ENCODE peak calls at places on chromosomes 16 and 17, in eight cellular contexts. V, G, J, N, T, S, Z and D are unnamed samples.

GRCh38 chr17:35170968-35171771 is 23.0 kb downstream of the SLC35G3 start:
- DNase-seq in S (no peak), Z (peak), T (no peak), V (peak), G (peak), J (no peak), N (peak), D (no peak)

GRCh38 chr16:27769561-27770222 is 219.7 kb downstream of the KATNIP start:
- DNase-seq in S (peak), J (peak), N (no peak), V (no peak), T (no peak), Z (no peak), G (no peak), D (no peak)

GRCh38 chr17:77129568-77130301 is 11.0 kb upstream of the SEC14L1 start:
- DNase-seq in T (no peak), Z (peak), G (no peak), V (no peak), J (no peak), N (no peak), S (no peak), D (no peak)

GRCh38 chr16:873889-874288 is 73.4 kb upstream of the GNG13 start:
- DNase-seq in S (no peak), J (no peak), G (no peak), V (no peak), N (no peak), T (no peak), Z (no peak), D (no peak)

GRCh38 chr16:71628810-71629209 is 2.8 kb downstream of the MARVELD3 start:
- DNase-seq in V (no peak), N (no peak), T (no peak), G (no peak), Z (peak), J (no peak), S (peak), D (no peak)

GRCh38 chr17:35801583-35802224 is 6.3 kb upstream of the MMP28 start:
- DNase-seq in J (no peak), G (peak), Z (peak), N (no peak), V (no peak), S (peak), T (peak), D (no peak)

GRCh38 chr17:40072481-40073346 is 9.9 kb downstream of the THRA start:
- DNase-seq in Z (no peak), N (no peak), V (no peak), S (no peak), G (peak), J (no peak), T (peak), D (no peak)

GRCh38 chr17:68346448-68346847 is 55.2 kb downstream of the ARSG start:
- DNase-seq in S (no peak), J (no peak), N (peak), V (no peak), T (peak), Z (no peak), G (no peak), D (no peak)

GRCh38 chr16:50597563-50598255 is 49.5 kb downstream of the NKD1 start:
- DNase-seq in G (no peak), V (no peak), N (no peak), Z (no peak), J (no peak), T (no peak), S (no peak), D (no peak)

GRCh38 chr16:52050418-52050817 is 496.5 kb downstream of the TOX3 start:
- DNase-seq in V (no peak), N (no peak), Z (peak), G (no peak), S (peak), T (no peak), J (no peak), D (no peak)

GRCh38 chr16:51629602-51630001 is 478.5 kb upstream of the SALL1 start:
- DNase-seq in T (no peak), N (no peak), V (no peak), J (no peak), S (no peak), G (no peak), Z (no peak), D (no peak)

GRCh38 chr17:11638700-11639265 is 40.5 kb downstream of the DNAH9 start:
- DNase-seq in J (no peak), S (no peak), T (no peak), V (no peak), Z (no peak), N (no peak), G (no peak), D (no peak)

GRCh38 chr16:9107025-9107970 is 15.9 kb downstream of the HAPSTR1 start:
- DNase-seq in Z (no peak), J (no peak), S (no peak), V (no peak), N (no peak), G (no peak), T (no peak), D (no peak)

GRCh38 chr17:50048146-50048720 is 7.7 kb upstream of the ITGA3 start:
- DNase-seq in T (no peak), V (no peak), G (peak), Z (no peak), S (peak), J (no peak), N (no peak), D (no peak)

GRCh38 chr17:17508019-17508535 is 11.9 kb upstream of the RASD1 start:
- DNase-seq in Z (no peak), N (no peak), V (no peak), S (no peak), G (no peak), T (no peak), J (no peak), D (no peak)

GRCh38 chr16:13093676-13094075 is 192.3 kb downstream of the SHISA9 start:
- DNase-seq in S (no peak), V (no peak), N (no peak), J (no peak), Z (no peak), G (no peak), T (no peak), D (no peak)

GRCh38 chr16:85809645-85810044 is 10.2 kb downstream of the COX4I1 start:
- DNase-seq in V (no peak), S (no peak), J (no peak), T (no peak), G (peak), N (no peak), Z (no peak), D (no peak)

GRCh38 chr17:67290994-67291362 is 46.0 kb upstream of the HELZ start:
- DNase-seq in N (no peak), V (no peak), T (no peak), J (no peak), S (no peak), G (no peak), Z (no peak), D (no peak)

GRCh38 chr17:20154601-20155000 is 145.4 kb downstream of the SPECC1 start:
- DNase-seq in G (no peak), J (no peak), T (no peak), Z (no peak), S (no peak), N (no peak), V (no peak), D (no peak)

GRCh38 chr17:7083592-7083991 is 3.5 kb upstream of the CLEC10A start:
- DNase-seq in S (peak), G (peak), Z (no peak), T (no peak), N (no peak), V (no peak), J (no peak), D (no peak)

GRCh38 chr17:10807704-10808128 is 3.8 kb upstream of the TMEM238L start:
- DNase-seq in T (no peak), N (no peak), G (no peak), S (no peak), J (no peak), Z (no peak), V (no peak), D (no peak)

GRCh38 chr16:21602785-21603184 is 3.4 kb downstream of the METTL9 start:
- DNase-seq in S (no peak), G (no peak), V (no peak), N (no peak), Z (no peak), T (no peak), J (no peak), D (no peak)

GRCh38 chr17:29140051-29140582 is 40.1 kb downstream of the MYO18A start:
- DNase-seq in Z (peak), V (peak), S (peak), J (no peak), N (peak), G (peak), T (peak), D (no peak)

GRCh38 chr16:49376206-49376605 is 2.6 kb downstream of the C16orf78 start:
- DNase-seq in J (no peak), Z (no peak), S (no peak), N (no peak), V (no peak), G (no peak), T (no peak), D (no peak)

GRCh38 chr17:35868791-35869190 is at the start of gene HEATR9:
- DNase-seq in G (no peak), Z (no peak), T (no peak), J (no peak), N (no peak), V (no peak), S (no peak), D (no peak)

GRCh38 chr16:11145173-11145820 is 110.7 kb downstream of the SOCS1 start:
- DNase-seq in N (no peak), S (peak), V (no peak), Z (no peak), J (no peak), T (no peak), G (no peak), D (no peak)

GRCh38 chr17:47792979-47793378 is 28.6 kb downstream of the OSBPL7 start:
- DNase-seq in T (no peak), J (no peak), S (no peak), G (no peak), Z (no peak), V (peak), N (no peak), D (no peak)

GRCh38 chr16:4612977-4613635 is 1.6 kb downstream of the UBALD1 start:
- DNase-seq in T (no peak), V (no peak), Z (peak), S (no peak), G (peak), J (no peak), N (no peak), D (no peak)

GRCh38 chr17:83079340-83079747 is at the start of gene METRNL:
- DNase-seq in T (peak), N (peak), V (no peak), S (peak), J (no peak), Z (peak), G (peak), D (no peak)

GRCh38 chr17:13940858-13941665 is 128.2 kb upstream of the COX10 start:
- DNase-seq in J (peak), S (peak), N (no peak), Z (peak), V (no peak), G (no peak), T (no peak), D (no peak)

GRCh38 chr16:83908798-83909197 is 9.9 kb downstream of the MLYCD start:
- DNase-seq in V (no peak), Z (no peak), G (no peak), S (no peak), J (no peak), T (no peak), N (no peak), D (no peak)

GRCh38 chr17:379531-380200 is 27.1 kb upstream of the RPH3AL start:
- DNase-seq in V (no peak), N (no peak), S (no peak), T (no peak), J (no peak), G (peak), Z (no peak), D (no peak)

GRCh38 chr16:12539185-12539929 is 264.3 kb downstream of the CPPED1 start:
- DNase-seq in G (no peak), J (no peak), N (no peak), Z (peak), V (no peak), S (peak), T (no peak), D (no peak)

GRCh38 chr17:50661795-50662391 is 27.2 kb downstream of the ABCC3 start:
- DNase-seq in Z (peak), T (peak), G (peak), J (peak), S (peak), N (no peak), V (no peak), D (no peak)

GRCh38 chr16:15897834-15898254 is 9.4 kb upstream of the CEP20 start:
- DNase-seq in N (no peak), S (peak), V (no peak), G (no peak), Z (peak), T (no peak), J (no peak), D (no peak)

GRCh38 chr16:68259007-68259406 is 5.3 kb upstream of the SLC7A6 start:
- DNase-seq in T (no peak), N (no peak), S (no peak), Z (no peak), G (no peak), J (no peak), V (no peak), D (no peak)

GRCh38 chr17:51147641-51148040 is 5.7 kb upstream of the NME1 start:
- DNase-seq in Z (no peak), G (no peak), S (peak), T (no peak), V (no peak), J (no peak), N (no peak), D (no peak)

GRCh38 chr16:17311333-17312099 is 159.2 kb downstream of the XYLT1 start:
- DNase-seq in V (no peak), N (no peak), S (no peak), Z (no peak), T (no peak), G (no peak), J (no peak), D (no peak)

GRCh38 chr16:17312100-17312732 is 158.5 kb downstream of the XYLT1 start:
- DNase-seq in N (no peak), Z (no peak), V (no peak), J (peak), G (no peak), S (peak), T (peak), D (no peak)

GRCh38 chr16:17316005-17316404 is 154.8 kb downstream of the XYLT1 start:
- DNase-seq in T (no peak), Z (no peak), N (no peak), G (no peak), J (no peak), V (no peak), S (no peak), D (no peak)

GRCh38 chr16:17314148-17314547 is 156.6 kb downstream of the XYLT1 start:
- DNase-seq in Z (no peak), T (no peak), J (no peak), N (no peak), G (no peak), S (no peak), V (no peak), D (no peak)

GRCh38 chr16:17313085-17313611 is 157.6 kb downstream of the XYLT1 start:
- DNase-seq in S (peak), N (no peak), J (no peak), T (no peak), V (no peak), G (peak), Z (no peak), D (no peak)
- H3K27ac ChIP-seq in S (no peak), N (no peak), J (peak), T (peak), V (peak), G (peak), Z (no peak), D (peak)

GRCh38 chr16:56682703-56683397 is 580 bp downstream of the MT1X start:
- DNase-seq in T (no peak), G (no peak), N (no peak), V (no peak), J (no peak), Z (no peak), S (no peak), D (no peak)

GRCh38 chr16:56683424-56684162 is 1.3 kb downstream of the MT1X start:
- DNase-seq in S (no peak), Z (no peak), V (no peak), T (no peak), G (no peak), N (no peak), J (no peak), D (no peak)

GRCh38 chr16:56684926-56685590 is 2.8 kb downstream of the MT1X start:
- DNase-seq in V (no peak), N (no peak), G (peak), J (no peak), Z (no peak), S (no peak), T (no peak), D (no peak)

GRCh38 chr16:56681939-56682702 is at the start of gene MT1X:
- DNase-seq in T (peak), V (peak), Z (peak), S (peak), N (peak), G (peak), J (peak), D (peak)

DNA sequence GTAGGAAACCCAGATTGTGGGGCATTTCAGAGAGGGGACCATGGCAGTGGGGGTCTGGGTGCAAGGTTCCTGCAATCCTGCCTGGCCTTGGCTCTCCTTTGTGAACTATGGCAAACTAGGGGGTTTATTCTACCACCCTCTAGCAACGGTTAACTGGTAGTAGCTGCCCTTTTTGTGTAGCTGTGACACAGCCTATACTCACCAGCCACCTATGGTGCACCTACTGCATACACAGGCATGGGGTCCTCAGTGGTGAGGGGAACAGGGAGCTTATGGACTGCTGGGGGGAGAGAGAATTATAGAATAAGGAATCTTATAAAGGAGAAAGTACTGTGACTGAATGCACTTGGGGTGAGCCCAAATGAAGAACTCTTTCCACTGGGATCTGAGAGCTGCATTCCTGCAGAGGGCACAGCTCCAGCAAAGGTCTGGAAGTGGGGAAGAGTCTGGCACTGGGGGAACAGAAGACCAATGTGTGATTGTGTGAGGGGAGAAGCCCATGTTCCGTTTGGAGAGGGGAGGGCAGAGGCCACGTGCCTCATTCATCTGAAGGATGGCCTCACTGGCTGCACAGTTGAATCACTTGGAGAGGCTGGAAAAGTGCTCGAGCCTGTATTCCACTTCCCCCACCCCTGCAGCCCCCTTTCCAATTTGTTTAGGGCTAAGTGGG is 2.1 kb downstream of the MT1X start:
- DNase-seq in G (no peak), V (no peak), Z (no peak), S (no peak), J (no peak), N (no peak), T (no peak), D (no peak)
- H3K27ac ChIP-seq in G (peak), V (peak), Z (no peak), S (no peak), J (no peak), N (no peak), T (peak), D (peak)

GRCh38 chr17:65184235-65184959 is 47.2 kb downstream of the RGS9 start:
- DNase-seq in J (no peak), T (no peak), G (no peak), V (no peak), S (no peak), N (no peak), Z (no peak), D (no peak)

GRCh38 chr17:65185060-65185459 is 47.9 kb downstream of the RGS9 start:
- DNase-seq in N (no peak), Z (no peak), S (no peak), V (no peak), G (no peak), T (no peak), J (no peak), D (no peak)

GRCh38 chr17:65185686-65186382 is 48.7 kb downstream of the RGS9 start:
- DNase-seq in N (no peak), T (no peak), V (no peak), G (no peak), J (no peak), S (no peak), Z (no peak), D (no peak)

GRCh38 chr17:65182233-65182632 is 45.1 kb downstream of the RGS9 start:
- DNase-seq in V (no peak), S (no peak), G (no peak), J (no peak), N (no peak), Z (no peak), T (no peak), D (no peak)

GRCh38 chr17:65183736-65184135 is 46.6 kb downstream of the RGS9 start:
- DNase-seq in G (no peak), T (no peak), V (no peak), Z (peak), N (no peak), J (no peak), S (peak), D (no peak)
- H3K27ac ChIP-seq in G (no peak), T (no peak), V (no peak), Z (peak), N (no peak), J (no peak), S (no peak), D (no peak)

DNA sequence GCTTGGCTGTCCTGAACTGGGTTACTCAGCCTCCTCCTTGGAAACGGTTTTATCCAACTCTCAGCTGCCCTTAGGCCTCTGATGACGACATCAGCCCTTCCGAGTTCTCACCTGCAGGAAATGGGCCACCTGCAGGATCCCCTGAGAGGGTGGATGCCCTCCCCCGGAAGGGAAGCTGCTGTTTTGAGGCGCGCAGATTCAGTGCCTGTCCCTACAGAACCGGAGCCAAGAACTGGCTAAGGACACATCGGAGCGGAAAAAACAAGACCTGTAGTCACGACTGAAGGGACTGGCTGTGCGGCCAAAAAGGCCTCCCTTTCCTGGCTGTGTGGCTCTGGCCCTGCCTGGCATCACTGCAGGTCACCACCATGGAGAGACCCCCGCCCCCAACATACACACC is 11.7 kb upstream of the C16orf95 start:
- DNase-seq in J (no peak), V (no peak), Z (no peak), G (no peak), S (no peak), T (no peak), N (no peak), D (no peak)
- H3K27ac ChIP-seq in J (no peak), V (no peak), Z (no peak), G (no peak), S (no peak), T (peak), N (no peak), D (peak)

GRCh38 chr16:72897707-72898106 is 150.2 kb downstream of the ZFHX3 start:
- DNase-seq in J (no peak), N (no peak), S (no peak), T (no peak), Z (no peak), G (peak), V (no peak), D (no peak)
- H3K27ac ChIP-seq in J (no peak), N (no peak), S (no peak), T (no peak), Z (no peak), G (no peak), V (no peak), D (no peak)